ENCODE peak calls at places on chromosomes 6 and 20, in eight cellular contexts. O is OCI-LY7, H is PC-9, B is astrocyte of the spinal cord, S is omental fat pad, I is MCF 10A, D is astrocyte of the cerebellum, R is lower lobe of right lung. A is an unnamed sample.
A peak's percentile ranks its signal among the peaks of the same experiment; 100 is the strongest.

GRCh38 chr6:112296122-112296521 is 41.8 kb upstream of the LAMA4 start:
- DNase-seq in B (peak; percentile 57), D (no peak), R (no peak), H (peak; percentile 31), S (no peak), O (peak; percentile 1), I (peak; percentile 55), A (no peak)

GRCh38 chr6:140441256-140441655 is 1066.8 kb upstream of the CITED2 start:
- DNase-seq in S (peak; percentile 23), I (peak; percentile 40), B (peak; percentile 55), D (no peak), O (no peak), R (peak; percentile 46), H (peak; percentile 19), A (no peak)

GRCh38 chr20:10843161-10843711 is 169.4 kb upstream of the JAG1 start:
- DNase-seq in B (no peak), H (no peak), R (no peak), O (no peak), D (no peak), S (no peak), I (no peak), A (no peak)

GRCh38 chr6:67210450-67210849 is 1424.6 kb upstream of the ADGRB3 start:
- DNase-seq in I (peak; percentile 49), O (no peak), B (peak; percentile 60), S (no peak), H (no peak), R (no peak), D (peak; percentile 28), A (peak; percentile 36)

GRCh38 chr6:22884441-22884840 is 315.1 kb downstream of the HDGFL1 start:
- DNase-seq in R (no peak), B (no peak), S (no peak), I (no peak), H (no peak), D (no peak), O (no peak), A (no peak)

GRCh38 chr20:52933867-52934266 is 38.3 kb upstream of the TSHZ2 start:
- DNase-seq in D (no peak), H (no peak), B (no peak), O (no peak), R (no peak), I (no peak), S (no peak), A (no peak)

GRCh38 chr20:45445805-45446562 is 23.6 kb upstream of the WFDC2 start:
- DNase-seq in O (peak; percentile 48), B (no peak), I (peak; percentile 51), H (peak; percentile 31), R (no peak), S (no peak), D (no peak), A (no peak)

GRCh38 chr20:4767084-4767483 is 45.4 kb downstream of the PRND start:
- DNase-seq in D (no peak), B (no peak), I (no peak), H (no peak), S (no peak), O (no peak), R (no peak), A (no peak)

GRCh38 chr6:1848752-1849151 is 239.0 kb downstream of the FOXC1 start:
- DNase-seq in I (no peak), B (no peak), D (no peak), O (no peak), S (no peak), R (no peak), H (no peak), A (no peak)

GRCh38 chr20:21396921-21397340 is 395 bp downstream of the NKX2-4 start:
- DNase-seq in I (no peak), S (no peak), H (no peak), D (no peak), B (no peak), R (no peak), O (no peak), A (no peak)

GRCh38 chr6:157086632-157087031 is 236.7 kb downstream of the TMEM242 start:
- DNase-seq in O (no peak), H (no peak), I (no peak), S (no peak), D (no peak), R (no peak), B (no peak), A (no peak)

GRCh38 chr6:54916858-54917257 is 70.3 kb downstream of the FAM83B start:
- DNase-seq in D (no peak), B (no peak), S (no peak), I (peak; percentile 74), H (no peak), R (no peak), O (no peak), A (no peak)

GRCh38 chr6:37618916-37619605 is 78.6 kb downstream of the MDGA1 start:
- DNase-seq in O (no peak), R (no peak), S (no peak), D (no peak), I (no peak), B (no peak), H (no peak), A (peak; percentile 63)

GRCh38 chr6:170049641-170050491 is 241.0 kb downstream of the DLL1 start:
- DNase-seq in O (no peak), D (peak; percentile 2), H (no peak), S (peak; percentile 56), B (peak; percentile 1), I (peak; percentile 96), R (peak; percentile 66), A (no peak)

GRCh38 chr6:158374020-158374419 is 61.8 kb downstream of the TULP4 start:
- DNase-seq in D (no peak), B (no peak), R (no peak), I (peak; percentile 21), O (no peak), S (no peak), H (no peak), A (no peak)

GRCh38 chr6:37451411-37452273 is 18.6 kb downstream of the CMTR1 start:
- DNase-seq in S (no peak), O (no peak), D (no peak), H (no peak), I (no peak), R (no peak), B (no peak), A (no peak)

GRCh38 chr6:108562503-108562993 is 1.8 kb downstream of the FOXO3 start:
- DNase-seq in R (peak; percentile 77), S (no peak), I (peak; percentile 91), H (peak; percentile 74), B (peak; percentile 73), O (no peak), D (no peak), A (no peak)

GRCh38 chr20:18394363-18394762 is 72.5 kb downstream of the DZANK1 start:
- DNase-seq in S (no peak), D (no peak), I (no peak), B (no peak), O (no peak), R (no peak), H (no peak), A (no peak)

GRCh38 chr6:47440722-47441121 is 36.9 kb upstream of the CD2AP start:
- DNase-seq in H (no peak), S (no peak), B (no peak), I (no peak), R (no peak), D (no peak), O (peak; percentile 72), A (no peak)

GRCh38 chr6:103707596-103708325 is 1152.0 kb downstream of the HACE1 start:
- DNase-seq in H (no peak), O (no peak), S (no peak), D (no peak), R (no peak), I (no peak), B (no peak), A (no peak)

GRCh38 chr20:13995086-13995665 is at the start of gene MACROD2:
- DNase-seq in D (peak; percentile 78), B (peak; percentile 92), O (no peak), H (peak; percentile 99), I (peak; percentile 97), R (peak; percentile 95), S (peak; percentile 71), A (peak; percentile 62)

GRCh38 chr20:15199698-15200097 is 862.3 kb upstream of the FLRT3 start:
- DNase-seq in I (no peak), B (no peak), H (no peak), D (no peak), S (no peak), R (no peak), O (no peak), A (no peak)

DNA sequence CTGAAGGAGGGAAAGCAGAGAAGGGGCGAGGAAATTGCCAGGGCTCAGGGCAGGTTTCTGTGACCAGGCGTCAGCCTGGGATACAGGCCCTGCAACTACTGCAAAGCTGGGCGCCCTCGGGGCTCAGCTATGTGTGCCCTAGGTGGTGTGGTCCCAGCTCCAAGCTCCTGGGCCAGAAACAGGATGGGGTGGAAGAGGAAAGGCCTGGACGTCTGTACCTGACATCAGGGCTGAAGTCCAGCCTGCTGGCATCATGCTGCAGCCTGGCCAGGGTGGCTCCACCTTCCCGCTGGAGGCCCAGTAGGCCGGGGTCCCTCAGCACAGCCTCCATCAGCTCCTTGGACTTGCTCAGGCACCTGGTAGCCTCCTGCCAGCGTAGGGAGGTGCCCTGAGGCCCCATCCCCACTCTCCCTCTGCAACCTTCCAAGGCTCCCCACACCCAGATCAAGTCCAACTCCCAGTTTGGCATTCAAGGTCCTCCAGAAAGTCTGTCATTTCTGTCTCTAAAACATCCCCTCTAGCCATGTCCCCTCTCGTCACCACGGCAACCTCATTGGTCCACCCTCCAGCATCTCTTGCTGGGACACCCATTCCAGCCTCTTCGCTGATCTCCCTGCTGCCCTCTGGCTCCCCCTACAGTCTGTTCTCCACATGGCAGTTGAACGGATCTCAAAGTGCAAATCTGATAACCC is 38.2 kb downstream of the KIAA1755 start:
- DNase-seq in B (peak; percentile 49), R (peak; percentile 65), S (peak; percentile 79), D (no peak), H (peak; percentile 77), O (peak; percentile 37), I (peak; percentile 70), A (no peak)
- TF ChIP-seq CTCF in B (peak; percentile 97), R (peak; percentile 87), S (peak; percentile 53), D (peak; percentile 99), H (peak; percentile 98), O (peak; percentile 86), I (peak; percentile 98), A (peak; percentile 98)

GRCh38 chr6:28266962-28267694 is at the start of gene ZSCAN26:
- DNase-seq in R (peak; percentile 84), B (peak; percentile 92), O (peak; percentile 87), D (peak; percentile 80), I (peak; percentile 89), S (peak; percentile 57), H (peak; percentile 87), A (peak; percentile 58)
- TF ChIP-seq CTCF in R (no peak), B (no peak), O (no peak), D (no peak), I (no peak), S (no peak), H (no peak), A (no peak)

GRCh38 chr6:92159046-92159445 is 1260.3 kb downstream of the EPHA7 start:
- DNase-seq in I (no peak), H (no peak), R (no peak), D (no peak), B (no peak), O (no peak), S (no peak), A (no peak)
- TF ChIP-seq CTCF in I (no peak), H (no peak), R (no peak), D (no peak), B (no peak), O (peak; percentile 33), S (no peak), A (no peak)

DNA sequence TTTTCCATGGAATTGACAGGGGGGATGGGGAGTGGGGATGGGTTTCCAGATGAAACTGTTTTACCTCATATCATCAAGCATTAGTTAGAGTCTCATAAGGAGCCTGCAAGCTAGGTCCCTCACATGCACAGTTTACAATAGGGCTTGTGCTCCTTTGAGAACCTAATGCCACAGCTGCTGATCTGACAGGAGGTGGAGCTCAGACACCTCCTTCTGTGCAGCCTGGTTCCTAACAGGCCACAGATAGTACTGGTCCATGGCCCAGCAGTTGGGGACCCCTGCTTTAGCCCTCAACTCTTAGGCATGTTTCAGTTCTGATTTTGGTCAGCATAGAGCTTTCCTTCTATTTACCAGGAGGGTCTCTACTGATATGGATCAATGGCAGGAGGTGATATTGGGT is 251.6 kb downstream of the LAMA2 start:
- DNase-seq in I (no peak), S (no peak), B (no peak), O (no peak), D (no peak), R (no peak), H (no peak), A (no peak)
- TF ChIP-seq CTCF in I (no peak), S (no peak), B (no peak), O (no peak), D (no peak), R (no peak), H (no peak), A (no peak)

A was measured in retinal pigment epithelial cell.